ENCODE peak calls at places on chromosomes 16 and 17, in six cellular contexts. One of them, this sample, is unnamed.
A peak's percentile ranks its signal among the peaks of the same experiment; 100 is the strongest.

GRCh38 chr16:80323808-80324195 is 217.0 kb upstream of the DYNLRB2 start:
- DNase-seq in osteoblast: no peak
- DNase-seq in lower leg skin: no peak
- DNase-seq in omental fat pad: no peak
- DNase-seq in nephron progenitor cell: no peak
- DNase-seq in heart left ventricle: no peak
- DNase-seq in this sample: no peak

GRCh38 chr17:63740464-63741181 is 976 bp downstream of the STRADA start:
- DNase-seq in lower leg skin: no peak
- DNase-seq in heart left ventricle: no peak
- DNase-seq in nephron progenitor cell: no peak
- DNase-seq in osteoblast: peak; percentile 45
- DNase-seq in omental fat pad: no peak
- DNase-seq in this sample: no peak

GRCh38 chr16:1464196-1464893 is 10.5 kb downstream of the CLCN7 start:
- DNase-seq in nephron progenitor cell: no peak
- DNase-seq in omental fat pad: no peak
- DNase-seq in lower leg skin: no peak
- DNase-seq in heart left ventricle: no peak
- DNase-seq in osteoblast: no peak
- DNase-seq in this sample: no peak

GRCh38 chr17:82888583-82889495 is 49.0 kb upstream of the ZNF750 start:
- DNase-seq in omental fat pad: no peak
- DNase-seq in heart left ventricle: peak; percentile 74
- DNase-seq in lower leg skin: no peak
- DNase-seq in nephron progenitor cell: no peak
- DNase-seq in osteoblast: no peak
- DNase-seq in this sample: peak; percentile 73

GRCh38 chr16:80971814-80972213 is 34.9 kb downstream of the CMC2 start:
- DNase-seq in osteoblast: no peak
- DNase-seq in lower leg skin: no peak
- DNase-seq in heart left ventricle: no peak
- DNase-seq in nephron progenitor cell: no peak
- DNase-seq in omental fat pad: no peak
- DNase-seq in this sample: no peak

GRCh38 chr17:27492470-27492869 is 36.2 kb downstream of the KSR1 start:
- DNase-seq in heart left ventricle: no peak
- DNase-seq in osteoblast: no peak
- DNase-seq in omental fat pad: no peak
- DNase-seq in nephron progenitor cell: no peak
- DNase-seq in lower leg skin: no peak
- DNase-seq in this sample: no peak

GRCh38 chr17:64423881-64424280 is 25.0 kb upstream of the MILR1 start:
- DNase-seq in lower leg skin: no peak
- DNase-seq in nephron progenitor cell: no peak
- DNase-seq in osteoblast: no peak
- DNase-seq in omental fat pad: no peak
- DNase-seq in heart left ventricle: no peak
- DNase-seq in this sample: no peak

GRCh38 chr17:21129023-21129681 is 2.4 kb downstream of the DHRS7B start:
- DNase-seq in osteoblast: no peak
- DNase-seq in nephron progenitor cell: no peak
- DNase-seq in lower leg skin: no peak
- DNase-seq in heart left ventricle: peak; percentile 35
- DNase-seq in omental fat pad: no peak
- DNase-seq in this sample: no peak

GRCh38 chr16:22358000-22358399 is 16.4 kb downstream of the CDR2 start:
- DNase-seq in lower leg skin: no peak
- DNase-seq in omental fat pad: no peak
- DNase-seq in osteoblast: no peak
- DNase-seq in heart left ventricle: no peak
- DNase-seq in nephron progenitor cell: no peak
- DNase-seq in this sample: no peak

GRCh38 chr16:4776141-4776705 is 9.3 kb upstream of the ZNF500 start:
- DNase-seq in heart left ventricle: no peak
- DNase-seq in lower leg skin: no peak
- DNase-seq in osteoblast: peak; percentile 61
- DNase-seq in nephron progenitor cell: no peak
- DNase-seq in omental fat pad: no peak
- DNase-seq in this sample: no peak

GRCh38 chr17:74759243-74759801 is 10.9 kb downstream of the NHERF1 start:
- DNase-seq in heart left ventricle: no peak
- DNase-seq in lower leg skin: no peak
- DNase-seq in omental fat pad: no peak
- DNase-seq in nephron progenitor cell: no peak
- DNase-seq in osteoblast: peak; percentile 68
- DNase-seq in this sample: peak; percentile 76
- TF ChIP-seq CTCF in heart left ventricle: no peak
- TF ChIP-seq CTCF in lower leg skin: no peak
- TF ChIP-seq CTCF in omental fat pad: no peak
- TF ChIP-seq CTCF in nephron progenitor cell: no peak
- TF ChIP-seq CTCF in osteoblast: no peak
- TF ChIP-seq CTCF in this sample: no peak

GRCh38 chr16:20956319-20956718 is 55.7 kb downstream of the LYRM1 start:
- DNase-seq in osteoblast: no peak
- DNase-seq in heart left ventricle: no peak
- DNase-seq in omental fat pad: no peak
- DNase-seq in nephron progenitor cell: no peak
- DNase-seq in lower leg skin: no peak
- DNase-seq in this sample: no peak
- TF ChIP-seq CTCF in osteoblast: peak; percentile 8
- TF ChIP-seq CTCF in heart left ventricle: no peak
- TF ChIP-seq CTCF in omental fat pad: no peak
- TF ChIP-seq CTCF in nephron progenitor cell: no peak
- TF ChIP-seq CTCF in lower leg skin: no peak
- TF ChIP-seq CTCF in this sample: no peak

GRCh38 chr17:80845863-80846671 is 145.6 kb upstream of the CHMP6 start:
- DNase-seq in nephron progenitor cell: no peak
- DNase-seq in heart left ventricle: no peak
- DNase-seq in omental fat pad: no peak
- DNase-seq in lower leg skin: peak; percentile 68
- DNase-seq in osteoblast: no peak
- DNase-seq in this sample: peak; percentile 75
- TF ChIP-seq CTCF in nephron progenitor cell: no peak
- TF ChIP-seq CTCF in heart left ventricle: no peak
- TF ChIP-seq CTCF in omental fat pad: no peak
- TF ChIP-seq CTCF in lower leg skin: no peak
- TF ChIP-seq CTCF in osteoblast: no peak
- TF ChIP-seq CTCF in this sample: no peak

DNA sequence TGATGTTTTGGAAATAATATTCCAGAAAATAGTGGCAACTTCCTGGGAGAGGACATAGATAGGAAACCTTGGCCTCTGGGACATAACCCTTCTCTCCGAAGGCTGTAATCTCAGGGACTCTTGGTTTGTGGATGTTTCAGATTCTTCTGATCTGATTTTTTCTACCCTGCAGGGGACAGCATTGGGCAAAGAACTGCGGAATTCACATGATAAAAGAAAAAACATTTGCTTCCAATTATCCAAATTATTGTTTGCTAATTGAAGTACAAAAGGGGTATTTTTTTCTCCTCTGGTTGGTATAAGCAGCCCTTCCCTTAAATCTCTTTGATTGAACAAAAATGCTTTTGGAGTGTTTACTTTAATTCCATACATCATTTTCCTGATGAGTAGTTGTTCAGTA is 251.7 kb upstream of the IRX3 start:
- DNase-seq in omental fat pad: no peak
- DNase-seq in heart left ventricle: no peak
- DNase-seq in lower leg skin: no peak
- DNase-seq in osteoblast: no peak
- DNase-seq in nephron progenitor cell: no peak
- DNase-seq in this sample: no peak
- TF ChIP-seq CTCF in omental fat pad: no peak
- TF ChIP-seq CTCF in heart left ventricle: no peak
- TF ChIP-seq CTCF in lower leg skin: no peak
- TF ChIP-seq CTCF in osteoblast: peak; percentile 53
- TF ChIP-seq CTCF in nephron progenitor cell: no peak
- TF ChIP-seq CTCF in this sample: no peak

GRCh38 chr17:49695698-49696232 is 12.0 kb downstream of the SLC35B1 start:
- DNase-seq in heart left ventricle: no peak
- DNase-seq in omental fat pad: no peak
- DNase-seq in osteoblast: no peak
- DNase-seq in nephron progenitor cell: no peak
- DNase-seq in lower leg skin: no peak
- DNase-seq in this sample: no peak
- TF ChIP-seq CTCF in heart left ventricle: no peak
- TF ChIP-seq CTCF in omental fat pad: no peak
- TF ChIP-seq CTCF in osteoblast: no peak
- TF ChIP-seq CTCF in nephron progenitor cell: no peak
- TF ChIP-seq CTCF in lower leg skin: no peak
- TF ChIP-seq CTCF in this sample: no peak